ENCODE peak calls at places on chromosomes 5 and 9, in four cellular contexts. K is suprapubic skin, U is iPS-NIHi11, C is nephron progenitor cell. G is an unnamed sample.
A peak's percentile ranks its signal among the peaks of the same experiment; 100 is the strongest.

GRCh38 chr9:69798737-69799136 is 21.9 kb upstream of the CFAP95 start:
- DNase-seq in K (no peak), U (no peak), C (no peak), G (no peak)

GRCh38 chr9:33748633-33749304 is 46.6 kb upstream of the PRSS3 start:
- DNase-seq in K (no peak), U (no peak), C (no peak), G (no peak)

GRCh38 chr9:3809724-3810123 is 283.9 kb upstream of the RFX3 start:
- DNase-seq in K (no peak), U (no peak), C (no peak), G (no peak)

GRCh38 chr9:13279284-13280162 is at the start of gene MPDZ:
- DNase-seq in K (peak; percentile 75), U (peak; percentile 92), C (peak; percentile 81), G (peak; percentile 81)

GRCh38 chr9:98085955-98086354 is 29.4 kb downstream of the NANS start:
- DNase-seq in K (peak; percentile 26), U (peak; percentile 59), C (no peak), G (no peak)

GRCh38 chr5:33764786-33765185 is 127.0 kb downstream of the ADAMTS12 start:
- DNase-seq in K (no peak), U (no peak), C (no peak), G (no peak)

GRCh38 chr5:119287547-119288073 is 68.2 kb upstream of the TNFAIP8 start:
- DNase-seq in K (no peak), U (no peak), C (no peak), G (no peak)

GRCh38 chr5:383621-384020 is 59.4 kb upstream of the EXOC3 start:
- DNase-seq in K (no peak), U (no peak), C (no peak), G (no peak)

GRCh38 chr5:143436871-143437270 is 33.4 kb upstream of the NR3C1 start:
- DNase-seq in K (no peak), U (no peak), C (no peak), G (no peak)

GRCh38 chr5:79074641-79075040 is 5.1 kb downstream of the BHMT2 start:
- DNase-seq in K (no peak), U (no peak), C (no peak), G (no peak)

GRCh38 chr9:93264338-93265125 is 80.6 kb downstream of the WNK2 start:
- DNase-seq in K (no peak), U (no peak), C (no peak), G (no peak)

GRCh38 chr5:172370237-172370640 is 84.1 kb downstream of the SH3PXD2B start:
- DNase-seq in K (no peak), U (no peak), C (no peak), G (no peak)

GRCh38 chr9:106075991-106076390 is 381.6 kb downstream of the TMEM38B start:
- DNase-seq in K (no peak), U (no peak), C (no peak), G (no peak)

GRCh38 chr5:115807654-115808052 is 8.8 kb downstream of the CDO1 start:
- DNase-seq in K (no peak), U (no peak), C (no peak), G (no peak)

GRCh38 chr5:4651811-4652565 is 488.1 kb upstream of the ADAMTS16 start:
- DNase-seq in K (no peak), U (no peak), C (no peak), G (no peak)

GRCh38 chr9:93058357-93059096 is at the start of gene SUSD3:
- DNase-seq in K (peak; percentile 73), U (peak; percentile 98), C (peak; percentile 86), G (peak; percentile 58)

GRCh38 chr5:77423022-77423750 is 68.9 kb downstream of the WDR41 start:
- DNase-seq in K (no peak), U (no peak), C (no peak), G (no peak)

GRCh38 chr5:180670586-180671359 is 21.4 kb upstream of the FLT4 start:
- DNase-seq in K (no peak), U (peak; percentile 64), C (peak; percentile 61), G (peak; percentile 66)

GRCh38 chr9:104997536-104997935 is 69.6 kb upstream of the ABCA1 start:
- DNase-seq in K (no peak), U (no peak), C (no peak), G (no peak)

GRCh38 chr5:147073098-147073497 is 161.7 kb upstream of the STK32A start:
- DNase-seq in K (no peak), U (no peak), C (no peak), G (no peak)

GRCh38 chr5:73280821-73281746 is 108.1 kb downstream of the TMEM174 start:
- DNase-seq in K (no peak), U (no peak), C (no peak), G (no peak)

GRCh38 chr5:76601470-76601869 is 21.7 kb downstream of the F2RL2 start:
- DNase-seq in K (no peak), U (peak; percentile 73), C (peak; percentile 9), G (no peak)

GRCh38 chr5:170571331-170571731 is 67.5 kb downstream of the KCNIP1 start:
- DNase-seq in K (no peak), U (peak; percentile 39), C (no peak), G (no peak)

GRCh38 chr5:1473746-1474145 is 28.5 kb upstream of the SLC6A3 start:
- DNase-seq in K (no peak), U (no peak), C (no peak), G (no peak)

GRCh38 chr5:54229041-54229780 is 81.2 kb downstream of the ARL15 start:
- DNase-seq in K (peak; percentile 81), U (peak; percentile 55), C (peak; percentile 81), G (peak; percentile 88)

GRCh38 chr9:74940600-74940999 is 12.1 kb downstream of the C9orf40 start:
- DNase-seq in K (no peak), U (no peak), C (no peak), G (no peak)

GRCh38 chr9:35749515-35750255 is 598 bp downstream of the RGP1 start:
- DNase-seq in K (no peak), U (peak; percentile 43), C (peak; percentile 42), G (no peak)

GRCh38 chr5:113043491-113043931 is 66.9 kb downstream of the DCP2 start:
- DNase-seq in K (no peak), U (peak; percentile 79), C (peak; percentile 49), G (peak; percentile 61)

GRCh38 chr5:31516802-31517201 is 15.1 kb downstream of the DROSHA start:
- DNase-seq in K (no peak), U (no peak), C (no peak), G (no peak)

GRCh38 chr9:115104908-115105307 is 13.0 kb downstream of the TNC start:
- DNase-seq in K (no peak), U (no peak), C (no peak), G (no peak)

GRCh38 chr5:86411596-86411995 is 206.1 kb upstream of the COX7C start:
- DNase-seq in K (no peak), U (no peak), C (no peak), G (no peak)

GRCh38 chr5:139177809-139178581 is 20.2 kb downstream of the SIL1 start:
- DNase-seq in K (no peak), U (no peak), C (no peak), G (no peak)

GRCh38 chr5:39113354-39113953 is 39.3 kb upstream of the RICTOR start:
- DNase-seq in K (no peak), U (no peak), C (no peak), G (no peak)

GRCh38 chr9:6645153-6646027 is at the start of gene GLDC:
- DNase-seq in K (peak; percentile 60), U (peak; percentile 97), C (peak; percentile 71), G (peak; percentile 77)

GRCh38 chr5:170903075-170903474 is 41.3 kb downstream of the RANBP17 start:
- DNase-seq in K (no peak), U (no peak), C (peak; percentile 13), G (no peak)

GRCh38 chr9:127132921-127133647 is 10.6 kb upstream of the ANGPTL2 start:
- DNase-seq in K (no peak), U (peak; percentile 70), C (peak; percentile 38), G (no peak)

GRCh38 chr9:35519697-35520403 is 29.9 kb downstream of the RUSC2 start:
- DNase-seq in K (no peak), U (no peak), C (no peak), G (no peak)

GRCh38 chr9:114382951-114383865 is 4.6 kb downstream of the AKNA start:
- DNase-seq in K (no peak), U (no peak), C (no peak), G (peak; percentile 51)